ENCODE peak calls at places on chromosomes 16 and 17, in eight cellular contexts. N is H9; H is neural crest cell; K is brain pericyte; U is HTR-8/SVneo; C is NCI-H1092 treated with DMSO at 0.1 percent for 48 hours; J is lower leg skin; L is CD8-positive, alpha-beta T cell. E is an unnamed sample.

GRCh38 chr17:35127751-35128514 is 6.5 kb downstream of the FNDC8 start:
- DNase-seq in N (no peak), H (no peak), K (no peak), U (no peak), C (no peak), J (no peak), L (no peak), E (no peak)

GRCh38 chr17:68461589-68461988 is 4.3 kb upstream of the WIPI1 start:
- DNase-seq in N (peak; percentile 62), H (no peak), K (no peak), U (no peak), C (peak; percentile 13), J (no peak), L (no peak), E (no peak)

GRCh38 chr17:49334744-49335512 is 27.1 kb downstream of the ZNF652 start:
- DNase-seq in N (no peak), H (no peak), K (no peak), U (no peak), C (no peak), J (no peak), L (no peak), E (no peak)

GRCh38 chr16:47017636-47018035 is 44.2 kb upstream of the DNAJA2 start:
- DNase-seq in N (peak; percentile 41), H (no peak), K (no peak), U (no peak), C (no peak), J (no peak), L (no peak), E (no peak)

GRCh38 chr17:56867948-56868376 is 34.0 kb downstream of the DGKE start:
- DNase-seq in N (no peak), H (no peak), K (no peak), U (peak; percentile 39), C (peak; percentile 71), J (no peak), L (no peak), E (no peak)

GRCh38 chr17:3974138-3974687 is 10.0 kb upstream of the ATP2A3 start:
- DNase-seq in N (peak; percentile 29), H (no peak), K (no peak), U (no peak), C (no peak), J (no peak), L (no peak), E (no peak)

GRCh38 chr16:86531193-86531550 is 20.8 kb downstream of the FOXF1 start:
- DNase-seq in N (no peak), H (no peak), K (no peak), U (no peak), C (no peak), J (no peak), L (no peak), E (no peak)

GRCh38 chr16:88815901-88816589 is 4.3 kb upstream of the APRT start:
- DNase-seq in N (peak; percentile 76), H (no peak), K (no peak), U (peak; percentile 54), C (peak; percentile 61), J (no peak), L (peak; percentile 72), E (peak; percentile 69)

GRCh38 chr16:2529061-2529931 is 1.9 kb downstream of the CEMP1 start:
- DNase-seq in N (no peak), H (no peak), K (no peak), U (no peak), C (no peak), J (no peak), L (no peak), E (no peak)

GRCh38 chr16:24610421-24610765 is 71.0 kb downstream of the RBBP6 start:
- DNase-seq in N (peak; percentile 55), H (peak; percentile 9), K (no peak), U (no peak), C (peak; percentile 30), J (peak; percentile 86), L (no peak), E (peak; percentile 45)

GRCh38 chr17:69254187-69254586 is 25.6 kb upstream of the ABCA10 start:
- DNase-seq in N (no peak), H (no peak), K (no peak), U (peak; percentile 45), C (no peak), J (no peak), L (no peak), E (no peak)